ENCODE peak calls at places on chromosomes 5 and 9, in eight cellular contexts. One of them, this sample, is unnamed.

GRCh38 chr5:31854625-31855526 is 215.9 kb downstream of the PDZD2 start:
- DNase-seq in nephron progenitor cell: peak; percentile 79
- DNase-seq in sigmoid colon: peak; percentile 74
- DNase-seq in mesothelial cell of epicardium: peak; percentile 37
- DNase-seq in NCI-H748 treated with DMSO at 0.1 percent for 48 hours: peak; percentile 64
- DNase-seq in cardiac muscle cell: peak; percentile 54
- DNase-seq in T47D: peak; percentile 58
- DNase-seq in GM23338: peak; percentile 79
- DNase-seq in this sample: no peak

GRCh38 chr9:37936965-37937364 is 33.0 kb upstream of the SLC25A51 start:
- DNase-seq in sigmoid colon: no peak
- DNase-seq in cardiac muscle cell: peak; percentile 77
- DNase-seq in T47D: no peak
- DNase-seq in mesothelial cell of epicardium: no peak
- DNase-seq in GM23338: no peak
- DNase-seq in nephron progenitor cell: no peak
- DNase-seq in NCI-H748 treated with DMSO at 0.1 percent for 48 hours: no peak
- DNase-seq in this sample: no peak

GRCh38 chr5:174636081-174636480 is 88.3 kb upstream of the MSX2 start:
- DNase-seq in T47D: peak; percentile 92
- DNase-seq in nephron progenitor cell: no peak
- DNase-seq in sigmoid colon: peak; percentile 21
- DNase-seq in NCI-H748 treated with DMSO at 0.1 percent for 48 hours: no peak
- DNase-seq in mesothelial cell of epicardium: no peak
- DNase-seq in GM23338: no peak
- DNase-seq in cardiac muscle cell: no peak
- DNase-seq in this sample: no peak

GRCh38 chr9:108859459-108860114 is 2.5 kb upstream of the ACTL7A start:
- DNase-seq in T47D: no peak
- DNase-seq in mesothelial cell of epicardium: no peak
- DNase-seq in cardiac muscle cell: no peak
- DNase-seq in NCI-H748 treated with DMSO at 0.1 percent for 48 hours: no peak
- DNase-seq in nephron progenitor cell: no peak
- DNase-seq in GM23338: no peak
- DNase-seq in sigmoid colon: no peak
- DNase-seq in this sample: peak; percentile 9

GRCh38 chr5:134857401-134857800 is 11.6 kb downstream of the C5orf24 start:
- DNase-seq in cardiac muscle cell: no peak
- DNase-seq in nephron progenitor cell: no peak
- DNase-seq in mesothelial cell of epicardium: no peak
- DNase-seq in T47D: no peak
- DNase-seq in GM23338: no peak
- DNase-seq in NCI-H748 treated with DMSO at 0.1 percent for 48 hours: no peak
- DNase-seq in sigmoid colon: no peak
- DNase-seq in this sample: no peak

GRCh38 chr9:95003694-95004451 is 277.4 kb downstream of the AOPEP start:
- DNase-seq in NCI-H748 treated with DMSO at 0.1 percent for 48 hours: peak; percentile 35
- DNase-seq in GM23338: peak; percentile 68
- DNase-seq in nephron progenitor cell: peak; percentile 61
- DNase-seq in sigmoid colon: peak; percentile 86
- DNase-seq in cardiac muscle cell: peak; percentile 61
- DNase-seq in mesothelial cell of epicardium: no peak
- DNase-seq in T47D: peak; percentile 62
- DNase-seq in this sample: peak; percentile 17

GRCh38 chr9:127221695-127222094 is 42.9 kb upstream of the GARNL3 start:
- DNase-seq in NCI-H748 treated with DMSO at 0.1 percent for 48 hours: no peak
- DNase-seq in nephron progenitor cell: no peak
- DNase-seq in mesothelial cell of epicardium: no peak
- DNase-seq in sigmoid colon: no peak
- DNase-seq in T47D: no peak
- DNase-seq in cardiac muscle cell: no peak
- DNase-seq in GM23338: no peak
- DNase-seq in this sample: no peak

GRCh38 chr9:18379073-18379811 is 94.7 kb upstream of the ADAMTSL1 start:
- DNase-seq in T47D: no peak
- DNase-seq in nephron progenitor cell: no peak
- DNase-seq in mesothelial cell of epicardium: no peak
- DNase-seq in sigmoid colon: no peak
- DNase-seq in cardiac muscle cell: no peak
- DNase-seq in GM23338: peak; percentile 63
- DNase-seq in NCI-H748 treated with DMSO at 0.1 percent for 48 hours: no peak
- DNase-seq in this sample: no peak

GRCh38 chr9:68515304-68516017 is 25.2 kb downstream of the TMEM252 start:
- DNase-seq in cardiac muscle cell: peak; percentile 94
- DNase-seq in T47D: no peak
- DNase-seq in mesothelial cell of epicardium: no peak
- DNase-seq in nephron progenitor cell: no peak
- DNase-seq in NCI-H748 treated with DMSO at 0.1 percent for 48 hours: no peak
- DNase-seq in GM23338: no peak
- DNase-seq in sigmoid colon: no peak
- DNase-seq in this sample: no peak

GRCh38 chr9:12054235-12054634 is 639.0 kb upstream of the TYRP1 start:
- DNase-seq in T47D: no peak
- DNase-seq in nephron progenitor cell: no peak
- DNase-seq in cardiac muscle cell: no peak
- DNase-seq in mesothelial cell of epicardium: no peak
- DNase-seq in sigmoid colon: no peak
- DNase-seq in GM23338: peak; percentile 8
- DNase-seq in NCI-H748 treated with DMSO at 0.1 percent for 48 hours: no peak
- DNase-seq in this sample: no peak

GRCh38 chr5:54227109-54227508 is 83.3 kb downstream of the ARL15 start:
- DNase-seq in T47D: no peak
- DNase-seq in GM23338: no peak
- DNase-seq in sigmoid colon: no peak
- DNase-seq in cardiac muscle cell: no peak
- DNase-seq in nephron progenitor cell: no peak
- DNase-seq in NCI-H748 treated with DMSO at 0.1 percent for 48 hours: no peak
- DNase-seq in mesothelial cell of epicardium: no peak
- DNase-seq in this sample: no peak

GRCh38 chr9:92489209-92489608 is 6.9 kb upstream of the ASPN start:
- DNase-seq in T47D: no peak
- DNase-seq in sigmoid colon: no peak
- DNase-seq in GM23338: no peak
- DNase-seq in mesothelial cell of epicardium: no peak
- DNase-seq in NCI-H748 treated with DMSO at 0.1 percent for 48 hours: no peak
- DNase-seq in nephron progenitor cell: no peak
- DNase-seq in cardiac muscle cell: no peak
- DNase-seq in this sample: no peak

This sample was measured in T-helper 2 cell treated with Interferon-gamma antibody and Interleukin-4, amounts not matched to agents 5 μg/mL and 100 μg/mL, for 36 hours.